ENCODE peak calls at places on chromosomes 2 and 18, in nine cellular contexts. L, P, O, C, B, V, U, X and K are unnamed samples.

GRCh38 chr2:154704991-154705390 is 6.5 kb downstream of the KCNJ3 start:
- DNase-seq in L (no peak), P (no peak), O (no peak), C (no peak), B (no peak), V (no peak), U (no peak), X (no peak), K (no peak)

GRCh38 chr18:37270046-37270665 is 295.4 kb downstream of the CELF4 start:
- DNase-seq in L (no peak), P (peak), O (no peak), C (peak), B (peak), V (peak), U (peak), X (peak), K (peak)

GRCh38 chr2:19711470-19712372 is 190.1 kb downstream of the TTC32 start:
- DNase-seq in L (no peak), P (peak), O (no peak), C (peak), B (no peak), V (no peak), U (peak), X (peak), K (peak)

GRCh38 chr2:117336496-117336895 is 478.0 kb upstream of the DDX18 start:
- DNase-seq in L (no peak), P (no peak), O (no peak), C (no peak), B (no peak), V (no peak), U (no peak), X (no peak), K (no peak)

GRCh38 chr2:83233284-83233683 is 1225.8 kb downstream of the SUCLG1 start:
- DNase-seq in L (no peak), P (no peak), O (no peak), C (no peak), B (no peak), V (no peak), U (no peak), X (no peak), K (no peak)

GRCh38 chr2:182915369-182916326 is 49.2 kb upstream of the FRZB start:
- DNase-seq in L (no peak), P (peak), O (peak), C (no peak), B (no peak), V (no peak), U (peak), X (peak), K (peak)

GRCh38 chr18:58044370-58045264 is 591 bp downstream of the NEDD4L start:
- DNase-seq in L (peak), P (peak), O (peak), C (peak), B (peak), V (peak), U (no peak), X (peak), K (no peak)

GRCh38 chr2:86393521-86394490 is 47.4 kb upstream of the KDM3A start:
- DNase-seq in L (no peak), P (no peak), O (peak), C (peak), B (no peak), V (no peak), U (no peak), X (peak), K (no peak)

GRCh38 chr18:44733069-44733753 is 52.5 kb downstream of the SETBP1 start:
- DNase-seq in L (no peak), P (peak), O (no peak), C (peak), B (no peak), V (no peak), U (peak), X (peak), K (peak)

GRCh38 chr2:7819316-7819715 is 862.5 kb upstream of the ID2 start:
- DNase-seq in L (no peak), P (no peak), O (no peak), C (no peak), B (no peak), V (no peak), U (no peak), X (no peak), K (no peak)

GRCh38 chr2:11391941-11392266 is 47.5 kb upstream of the ROCK2 start:
- DNase-seq in L (no peak), P (no peak), O (no peak), C (no peak), B (no peak), V (no peak), U (no peak), X (no peak), K (no peak)

GRCh38 chr18:37495354-37495753 is 70.2 kb downstream of the CELF4 start:
- DNase-seq in L (no peak), P (no peak), O (no peak), C (no peak), B (no peak), V (no peak), U (no peak), X (no peak), K (no peak)

GRCh38 chr2:25257931-25258771 is 83.6 kb downstream of the DNMT3A start:
- DNase-seq in L (no peak), P (no peak), O (no peak), C (no peak), B (no peak), V (no peak), U (no peak), X (no peak), K (no peak)

GRCh38 chr2:216349366-216349765 is 22.9 kb downstream of the MARCHF4 start:
- DNase-seq in L (no peak), P (no peak), O (no peak), C (no peak), B (no peak), V (no peak), U (no peak), X (no peak), K (no peak)

GRCh38 chr2:37355735-37356134 is 11.3 kb downstream of the QPCT start:
- DNase-seq in L (no peak), P (no peak), O (no peak), C (no peak), B (peak), V (no peak), U (no peak), X (no peak), K (no peak)

GRCh38 chr2:105803773-105804172 is 59.1 kb downstream of the NCK2 start:
- DNase-seq in L (no peak), P (no peak), O (no peak), C (no peak), B (no peak), V (no peak), U (no peak), X (no peak), K (peak)

GRCh38 chr2:86028763-86029381 is 76.8 kb downstream of the POLR1A start:
- DNase-seq in L (no peak), P (no peak), O (peak), C (peak), B (no peak), V (peak), U (no peak), X (peak), K (no peak)

GRCh38 chr18:7567487-7568425 is 640 bp downstream of the PTPRM start:
- DNase-seq in L (peak), P (peak), O (peak), C (peak), B (no peak), V (peak), U (no peak), X (peak), K (peak)

GRCh38 chr2:223503746-223504145 is 98.4 kb downstream of the SCG2 start:
- DNase-seq in L (no peak), P (no peak), O (no peak), C (no peak), B (no peak), V (no peak), U (no peak), X (no peak), K (no peak)

GRCh38 chr2:230666885-230667712 is 45.5 kb upstream of the CAB39 start:
- DNase-seq in L (no peak), P (peak), O (no peak), C (no peak), B (no peak), V (no peak), U (no peak), X (peak), K (peak)

GRCh38 chr18:66564236-66564635 is 39.7 kb downstream of the CDH19 start:
- DNase-seq in L (no peak), P (no peak), O (no peak), C (peak), B (no peak), V (no peak), U (no peak), X (no peak), K (no peak)

GRCh38 chr2:69499242-69499641 is 62.0 kb upstream of the NFU1 start:
- DNase-seq in L (no peak), P (no peak), O (no peak), C (no peak), B (peak), V (no peak), U (no peak), X (no peak), K (no peak)

GRCh38 chr2:237920673-237921072 is 46.1 kb upstream of the UBE2F start:
- DNase-seq in L (no peak), P (no peak), O (no peak), C (no peak), B (no peak), V (no peak), U (peak), X (no peak), K (peak)

GRCh38 chr2:132627542-132627941 is 42.5 kb downstream of the LYPD1 start:
- DNase-seq in L (no peak), P (no peak), O (no peak), C (no peak), B (no peak), V (no peak), U (no peak), X (no peak), K (no peak)

GRCh38 chr2:15693926-15694588 is 102.4 kb downstream of the DDX1 start:
- DNase-seq in L (no peak), P (no peak), O (no peak), C (no peak), B (no peak), V (no peak), U (no peak), X (no peak), K (no peak)

GRCh38 chr18:63180971-63181376 is 138.6 kb downstream of the BCL2 start:
- DNase-seq in L (no peak), P (no peak), O (no peak), C (no peak), B (no peak), V (no peak), U (no peak), X (no peak), K (no peak)

GRCh38 chr2:65794994-65795393 is 362.6 kb upstream of the SPRED2 start:
- DNase-seq in L (no peak), P (no peak), O (no peak), C (no peak), B (no peak), V (no peak), U (no peak), X (no peak), K (no peak)

GRCh38 chr2:9471212-9471611 is 3.1 kb upstream of the IAH1 start:
- DNase-seq in L (no peak), P (no peak), O (no peak), C (no peak), B (no peak), V (no peak), U (no peak), X (no peak), K (no peak)

GRCh38 chr2:129761569-129762021 is 217.9 kb upstream of the RAB6C start:
- DNase-seq in L (no peak), P (no peak), O (no peak), C (no peak), B (no peak), V (no peak), U (no peak), X (no peak), K (no peak)

GRCh38 chr2:120949027-120949956 is 213.6 kb downstream of the GLI2 start:
- DNase-seq in L (no peak), P (no peak), O (no peak), C (peak), B (peak), V (no peak), U (no peak), X (no peak), K (no peak)

GRCh38 chr2:233460726-233461431 is 105.7 kb downstream of the USP40 start:
- DNase-seq in L (no peak), P (no peak), O (peak), C (no peak), B (no peak), V (no peak), U (no peak), X (no peak), K (no peak)

GRCh38 chr2:24836706-24837105 is 43.5 kb downstream of the CENPO start:
- DNase-seq in L (no peak), P (no peak), O (no peak), C (no peak), B (no peak), V (no peak), U (no peak), X (no peak), K (no peak)

GRCh38 chr2:53098323-53099073 is 669.1 kb upstream of the CHAC2 start:
- DNase-seq in L (no peak), P (no peak), O (no peak), C (no peak), B (no peak), V (no peak), U (no peak), X (no peak), K (no peak)

GRCh38 chr2:88913280-88913679 is 221.8 kb downstream of the RPIA start:
- DNase-seq in L (no peak), P (no peak), O (no peak), C (no peak), B (no peak), V (no peak), U (no peak), X (no peak), K (no peak)

GRCh38 chr2:31888550-31888949 is 122.3 kb downstream of the MEMO1 start:
- DNase-seq in L (no peak), P (peak), O (no peak), C (no peak), B (no peak), V (no peak), U (no peak), X (peak), K (peak)

GRCh38 chr2:187500585-187501359 is 52.7 kb upstream of the CALCRL start:
- DNase-seq in L (no peak), P (peak), O (no peak), C (peak), B (no peak), V (no peak), U (no peak), X (peak), K (peak)

GRCh38 chr2:64119369-64119768 is 24.9 kb downstream of the PELI1 start:
- DNase-seq in L (no peak), P (no peak), O (no peak), C (no peak), B (no peak), V (no peak), U (no peak), X (no peak), K (no peak)
- H3K4me3 ChIP-seq in L (no peak), P (no peak), O (no peak), C (no peak), B (no peak), V (no peak), U (no peak), X (no peak), K (no peak)

DNA sequence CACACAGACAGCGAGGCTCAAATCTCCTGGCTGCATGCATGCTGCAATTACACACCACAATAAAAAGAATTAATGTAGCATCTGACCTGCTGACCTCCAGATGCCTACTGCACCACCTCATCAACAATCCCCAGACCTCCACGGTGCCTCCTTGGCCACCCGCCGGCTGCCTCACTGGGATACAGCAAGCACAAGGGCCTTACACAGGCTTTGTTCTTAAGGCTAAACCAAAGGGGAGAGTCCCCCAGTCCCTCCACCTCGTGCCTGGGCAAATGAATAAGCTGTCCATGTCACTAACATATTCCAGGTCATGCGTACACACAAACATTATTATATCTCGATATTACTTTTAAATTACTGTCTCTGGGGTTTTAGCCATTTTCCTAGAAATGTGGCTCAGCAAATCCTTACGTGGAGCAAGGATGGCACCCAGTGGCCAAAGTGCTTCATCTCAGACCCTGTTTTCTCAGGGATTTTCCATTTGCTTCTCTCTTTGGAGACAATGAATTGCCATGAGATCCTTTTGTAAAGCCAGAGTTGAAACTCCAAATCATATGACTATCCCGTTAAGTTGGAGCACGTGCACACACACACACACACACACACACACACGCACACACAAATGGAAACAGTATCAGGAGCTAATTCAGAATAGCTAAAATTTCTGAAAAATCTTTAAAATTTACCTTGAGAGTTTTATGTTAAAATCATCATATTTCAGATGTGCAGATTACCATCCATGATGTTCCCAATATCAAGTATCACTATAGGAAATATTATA is 313.8 kb downstream of the PDE11A start:
- DNase-seq in L (no peak), P (peak), O (peak), C (peak), B (no peak), V (no peak), U (no peak), X (peak), K (peak)
- TF ChIP-seq CTCF in L (no peak), P (peak), O (peak), C (peak), B (peak), V (peak), U (peak), X (peak), K (peak)

DNA sequence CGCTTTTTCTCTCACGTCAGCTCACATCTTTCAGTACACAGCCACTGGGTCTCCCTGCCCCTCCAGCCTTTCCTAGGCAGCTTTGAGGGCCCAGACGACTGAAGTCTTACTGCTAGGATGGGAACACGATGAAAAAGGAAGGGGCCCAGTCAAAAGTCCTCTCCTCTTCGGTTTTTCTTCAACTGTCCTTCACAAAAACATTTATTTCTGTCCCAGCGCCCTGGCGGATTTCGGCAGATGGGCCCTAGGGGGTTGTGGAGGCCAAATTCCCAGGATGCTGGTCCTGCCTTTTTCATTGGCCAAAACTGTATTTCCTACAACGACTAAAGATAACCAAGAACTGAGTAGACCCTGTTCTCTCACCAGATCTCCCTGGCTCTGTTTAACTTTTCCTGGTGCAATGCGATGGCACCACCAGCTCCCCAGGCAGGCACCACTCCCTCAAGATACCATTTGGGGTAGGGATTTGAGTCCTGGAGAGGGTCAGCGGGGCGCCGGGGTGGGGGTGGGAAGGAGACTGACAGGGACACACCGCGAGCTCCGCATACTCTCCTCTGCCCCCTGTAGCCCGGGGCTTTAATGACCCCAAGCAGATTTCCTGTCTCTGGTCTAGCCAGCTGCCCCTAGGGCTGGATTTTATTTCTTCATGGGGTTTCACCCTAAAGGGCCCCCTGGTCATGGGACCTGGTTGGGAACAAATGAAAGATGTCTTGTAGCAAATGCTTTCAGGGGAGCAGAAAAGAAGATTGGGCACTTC is 7.4 kb downstream of the SIX2 start:
- DNase-seq in L (no peak), P (no peak), O (no peak), C (no peak), B (no peak), V (no peak), U (no peak), X (no peak), K (no peak)
- H3K4me3 ChIP-seq in L (no peak), P (no peak), O (peak), C (no peak), B (no peak), V (peak), U (no peak), X (peak), K (peak)

DNA sequence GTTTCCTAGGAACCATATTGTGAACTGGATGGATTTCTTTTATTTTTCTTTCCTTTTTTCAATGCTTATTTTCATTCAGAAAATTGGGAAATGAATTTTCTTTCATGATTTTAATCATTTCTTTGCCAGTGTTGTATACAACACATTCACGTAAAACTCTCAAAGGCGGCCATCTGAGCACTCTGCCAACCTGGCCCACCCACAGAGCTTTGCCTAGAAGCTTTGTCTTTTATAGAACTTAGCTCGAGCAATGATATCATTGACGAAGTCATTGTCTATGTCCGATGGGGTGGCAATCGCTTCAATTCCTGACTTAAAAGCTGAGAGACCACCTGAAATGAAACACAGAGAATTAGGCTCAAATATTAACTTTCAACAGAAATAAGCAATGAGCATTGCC is 13.3 kb downstream of the LYG2 start:
- DNase-seq in L (no peak), P (no peak), O (no peak), C (no peak), B (no peak), V (no peak), U (no peak), X (no peak), K (no peak)
- TF ChIP-seq CTCF in L (no peak), P (no peak), O (no peak), C (no peak), B (no peak), V (no peak), U (no peak), X (no peak), K (no peak)

GRCh38 chr2:206085742-206086445 is at the start of gene INO80D:
- DNase-seq in L (peak), P (peak), O (peak), C (peak), B (peak), V (peak), U (peak), X (peak), K (peak)
- H3K4me3 ChIP-seq in L (peak), P (peak), O (peak), C (peak), B (peak), V (peak), U (peak), X (peak), K (peak)

GRCh38 chr2:197208841-197209240 is 101.7 kb downstream of the ANKRD44 start:
- DNase-seq in L (no peak), P (no peak), O (no peak), C (no peak), B (peak), V (no peak), U (no peak), X (peak), K (no peak)
- TF ChIP-seq CTCF in L (no peak), P (no peak), O (no peak), C (no peak), B (no peak), V (no peak), U (no peak), X (no peak), K (no peak)

GRCh38 chr2:71468279-71469015 is 15.1 kb downstream of the DYSF start:
- DNase-seq in L (no peak), P (no peak), O (no peak), C (no peak), B (no peak), V (no peak), U (no peak), X (no peak), K (no peak)
- H3K4me3 ChIP-seq in L (no peak), P (no peak), O (peak), C (no peak), B (no peak), V (no peak), U (no peak), X (no peak), K (no peak)

GRCh38 chr2:56801214-56801613 is 617.4 kb downstream of the CCDC85A start:
- DNase-seq in L (no peak), P (no peak), O (no peak), C (no peak), B (no peak), V (no peak), U (no peak), X (no peak), K (peak)

GRCh38 chr2:56801770-56802169 is 618.0 kb downstream of the CCDC85A start:
- DNase-seq in L (no peak), P (no peak), O (no peak), C (no peak), B (no peak), V (no peak), U (no peak), X (no peak), K (peak)

GRCh38 chr2:56807861-56808260 is 624.1 kb downstream of the CCDC85A start:
- DNase-seq in L (no peak), P (no peak), O (no peak), C (no peak), B (no peak), V (no peak), U (no peak), X (no peak), K (no peak)

GRCh38 chr2:56806924-56807323 is 623.1 kb downstream of the CCDC85A start:
- DNase-seq in L (no peak), P (no peak), O (no peak), C (no peak), B (no peak), V (no peak), U (no peak), X (no peak), K (no peak)

GRCh38 chr2:56803596-56803995 is 619.8 kb downstream of the CCDC85A start:
- DNase-seq in L (no peak), P (no peak), O (no peak), C (no peak), B (no peak), V (no peak), U (no peak), X (no peak), K (no peak)
- TF ChIP-seq CTCF in L (no peak), P (no peak), O (no peak), C (no peak), B (no peak), V (no peak), U (no peak), X (no peak), K (no peak)